ENCODE peak calls at places on chromosomes 7 and 10, in nine cellular contexts. N is psoas muscle, Z is neural progenitor cell, P is pancreas, R is A549, E is hepatocyte, J is gastrocnemius medialis, I is GM23338, V is adrenal gland. Q is an unnamed sample. For H3K4me1, the result is how much of the 10 kb centered on the place peaks cover.

GRCh38 chr7:1512781-1513656 is 8.8 kb upstream of the INTS1 start:
- DNase-seq in N (peak), Z (no peak), P (peak), R (peak), E (no peak), J (peak), I (no peak), V (peak), Q (no peak)

GRCh38 chr10:43389867-43390266 is 18.4 kb downstream of the FXYD4 start:
- DNase-seq in N (no peak), Z (no peak), P (no peak), R (no peak), E (no peak), J (peak), I (no peak), V (no peak), Q (no peak)

GRCh38 chr7:84372155-84372621 is 177.6 kb upstream of the SEMA3A start:
- DNase-seq in N (no peak), Z (peak), P (no peak), R (no peak), E (no peak), J (no peak), I (no peak), V (no peak), Q (no peak)

GRCh38 chr7:149724661-149725425 is 48.5 kb downstream of the ZNF467 start:
- DNase-seq in N (no peak), Z (no peak), P (no peak), R (no peak), E (no peak), J (no peak), I (no peak), V (no peak), Q (no peak)

GRCh38 chr10:3077940-3078630 is 10.7 kb downstream of the PFKP start:
- DNase-seq in N (no peak), Z (peak), P (no peak), R (no peak), E (no peak), J (no peak), I (peak), V (no peak), Q (no peak)

GRCh38 chr7:2613926-2614613 is 17.7 kb upstream of the TTYH3 start:
- DNase-seq in N (peak), Z (no peak), P (no peak), R (no peak), E (no peak), J (peak), I (no peak), V (peak), Q (peak)

GRCh38 chr10:124629410-124629809 is 114.8 kb downstream of the FAM53B start:
- DNase-seq in N (no peak), Z (no peak), P (no peak), R (no peak), E (no peak), J (no peak), I (no peak), V (no peak), Q (no peak)

GRCh38 chr7:114085313-114085591 is 166.4 kb upstream of the PPP1R3A start:
- DNase-seq in N (no peak), Z (no peak), P (no peak), R (no peak), E (no peak), J (no peak), I (peak), V (no peak), Q (no peak)

GRCh38 chr7:54987772-54988171 is 31.0 kb upstream of the EGFR start:
- DNase-seq in N (no peak), Z (no peak), P (no peak), R (peak), E (peak), J (no peak), I (no peak), V (no peak), Q (no peak)

GRCh38 chr10:117221156-117221711 is 19.7 kb upstream of the SLC18A2 start:
- DNase-seq in N (no peak), Z (peak), P (no peak), R (peak), E (peak), J (no peak), I (peak), V (no peak), Q (no peak)

GRCh38 chr7:88044069-88044468 is 110.0 kb downstream of the ADAM22 start:
- DNase-seq in N (no peak), Z (no peak), P (no peak), R (no peak), E (no peak), J (no peak), I (no peak), V (no peak), Q (no peak)

GRCh38 chr7:138449580-138449979 is 10.5 kb upstream of the TRIM24 start:
- DNase-seq in N (no peak), Z (peak), P (no peak), R (peak), E (no peak), J (no peak), I (peak), V (no peak), Q (no peak)

GRCh38 chr7:158061031-158061630 is 526.5 kb downstream of the PTPRN2 start:
- DNase-seq in N (no peak), Z (no peak), P (no peak), R (no peak), E (no peak), J (no peak), I (no peak), V (no peak), Q (no peak)

GRCh38 chr7:75533926-75534325 is 41.8 kb downstream of the SPDYE5 start:
- DNase-seq in N (no peak), Z (no peak), P (no peak), R (no peak), E (no peak), J (no peak), I (no peak), V (no peak), Q (no peak)

GRCh38 chr7:134991469-134992339 is 5.4 kb downstream of the AGBL3 start:
- DNase-seq in N (no peak), Z (no peak), P (peak), R (peak), E (peak), J (no peak), I (no peak), V (no peak), Q (no peak)

GRCh38 chr10:6052247-6053221 is 9.6 kb downstream of the IL2RA start:
- DNase-seq in N (no peak), Z (no peak), P (no peak), R (no peak), E (no peak), J (no peak), I (no peak), V (peak), Q (no peak)

GRCh38 chr10:122624546-122624945 is 64.0 kb downstream of the DMBT1 start:
- DNase-seq in N (no peak), Z (no peak), P (no peak), R (no peak), E (no peak), J (no peak), I (no peak), V (no peak), Q (no peak)

DNA sequence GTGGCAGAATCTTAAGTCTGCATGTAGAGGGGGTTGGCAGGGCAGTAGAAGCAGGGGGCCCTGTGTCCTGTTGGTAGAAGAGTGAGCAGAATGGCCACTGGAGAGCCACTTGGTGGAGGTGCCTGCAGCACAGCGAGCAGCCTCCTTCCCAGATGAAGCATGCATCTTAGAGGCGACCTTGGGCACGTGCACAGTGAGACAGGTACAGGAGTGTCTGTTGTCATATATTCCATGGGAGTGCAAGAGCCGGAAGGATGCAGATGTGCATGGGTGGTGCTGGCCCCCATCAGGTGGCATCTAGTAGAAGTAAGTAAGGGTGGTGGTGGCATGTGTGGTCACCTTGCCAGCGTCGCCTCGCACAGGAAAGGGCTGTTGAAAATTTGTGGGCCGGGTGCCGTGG is 53.9 kb downstream of the CUX1 start:
- DNase-seq in N (no peak), Z (no peak), P (no peak), R (no peak), E (no peak), J (no peak), I (no peak), V (no peak), Q (no peak)
- H3K4me1 ChIP-seq in N (half or more), Z (under half), P (under half), R (half or more), E (under half), J (half or more), I (half or more), V (under half), Q (under half)

GRCh38 chr7:142595816-142596516 is 153.3 kb upstream of the PRSS1 start:
- DNase-seq in N (no peak), Z (no peak), P (no peak), R (no peak), E (no peak), J (no peak), I (no peak), V (no peak), Q (no peak)
- H3K4me3 ChIP-seq in N (no peak), Z (no peak), P (no peak), R (no peak), E (no peak), J (no peak), I (no peak), V (no peak), Q (no peak)

DNA sequence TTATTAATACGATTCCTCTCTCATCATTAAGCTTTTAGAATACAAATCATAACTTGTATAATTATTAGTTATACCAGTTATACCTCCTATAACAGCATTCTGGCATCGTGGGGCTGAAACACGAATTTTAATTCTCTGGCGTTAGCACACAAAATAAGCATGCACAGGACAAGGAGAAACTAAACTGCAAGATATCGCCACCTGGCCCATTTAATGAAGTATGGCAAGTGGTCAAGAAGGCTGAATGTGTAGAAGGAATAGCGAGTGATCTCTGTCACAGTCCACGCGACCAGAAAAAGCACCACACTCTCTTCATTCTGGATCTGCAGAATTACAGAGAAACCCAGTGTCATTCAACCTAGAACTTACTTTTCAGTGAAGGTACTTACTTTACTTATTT is 18.1 kb downstream of the HACD1 start:
- DNase-seq in N (no peak), Z (peak), P (no peak), R (peak), E (peak), J (no peak), I (peak), V (no peak), Q (no peak)
- TF ChIP-seq CTCF in N (no peak), Z (peak), P (no peak), R (peak), E (peak), J (no peak), I (peak), V (no peak), Q (no peak)

GRCh38 chr7:77687747-77688144 is 8.5 kb upstream of the RSBN1L start:
- DNase-seq in N (no peak), Z (no peak), P (no peak), R (no peak), E (no peak), J (no peak), I (peak), V (no peak), Q (no peak)

GRCh38 chr7:77687100-77687746 is 9.0 kb upstream of the RSBN1L start:
- DNase-seq in N (no peak), Z (no peak), P (no peak), R (no peak), E (no peak), J (no peak), I (no peak), V (no peak), Q (no peak)

GRCh38 chr7:77693830-77694583 is 2.3 kb upstream of the RSBN1L start:
- DNase-seq in N (no peak), Z (no peak), P (no peak), R (no peak), E (no peak), J (no peak), I (no peak), V (no peak), Q (no peak)

GRCh38 chr7:77691892-77692491 is 4.3 kb upstream of the RSBN1L start:
- DNase-seq in N (no peak), Z (no peak), P (peak), R (no peak), E (peak), J (no peak), I (no peak), V (no peak), Q (no peak)

DNA sequence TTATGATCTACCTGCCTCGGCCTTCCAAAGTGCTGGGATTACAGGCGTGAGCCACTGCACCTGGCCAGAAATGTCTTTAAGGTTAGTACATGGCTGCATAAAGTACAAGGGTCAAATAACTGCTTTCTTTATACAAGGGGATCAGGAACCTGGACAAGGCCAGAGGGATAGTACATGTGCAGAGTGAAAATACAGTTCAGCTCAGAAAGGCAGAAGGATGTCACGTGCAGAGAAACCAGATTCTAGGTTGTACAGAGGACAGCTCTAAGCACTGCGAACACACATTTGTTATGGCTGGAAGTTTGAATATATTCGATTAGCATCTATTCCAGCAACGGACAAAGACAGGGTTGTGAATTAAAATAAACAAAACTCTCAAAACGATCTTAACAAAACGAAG is 6.0 kb upstream of the RSBN1L start:
- DNase-seq in N (no peak), Z (no peak), P (no peak), R (no peak), E (no peak), J (no peak), I (no peak), V (no peak), Q (no peak)
- H3K4me1 ChIP-seq in N (under half), Z (under half), P (under half), R (under half), E (under half), J (under half), I (under half), V (under half), Q (under half)

DNA sequence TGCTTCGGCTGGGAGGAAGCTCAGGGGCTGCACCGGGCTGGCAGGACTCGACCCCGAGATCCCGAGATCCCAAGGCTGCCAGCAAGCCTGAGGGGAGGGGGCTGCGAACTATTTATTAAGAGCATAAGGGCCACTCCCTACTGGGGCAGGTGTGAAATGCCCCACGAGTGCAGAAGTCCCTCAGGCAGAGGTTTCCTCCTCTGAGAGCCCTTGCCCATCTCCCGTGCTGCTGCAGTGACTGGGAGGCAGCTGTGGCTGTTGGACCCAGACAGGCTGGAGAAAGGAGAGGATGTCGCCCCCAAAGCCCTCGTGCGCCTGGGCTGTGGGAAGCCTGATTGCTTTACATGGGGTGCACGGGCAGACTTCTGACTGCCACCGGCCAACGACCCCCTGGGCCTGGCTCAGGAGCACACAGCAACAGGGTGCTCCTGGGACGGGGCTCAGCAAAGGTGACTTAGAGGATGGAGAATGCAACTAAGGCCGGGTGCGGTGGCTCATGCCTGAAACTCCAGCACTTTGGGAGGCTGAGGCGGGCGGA is 39.8 kb downstream of the RGS10 start:
- DNase-seq in N (no peak), Z (no peak), P (no peak), R (no peak), E (no peak), J (no peak), I (no peak), V (no peak), Q (no peak)
- H3K4me3 ChIP-seq in N (no peak), Z (no peak), P (no peak), R (no peak), E (no peak), J (no peak), I (no peak), V (no peak), Q (no peak)

GRCh38 chr7:95045236-95045923 is 138.0 kb downstream of the PPP1R9A start:
- DNase-seq in N (no peak), Z (peak), P (no peak), R (peak), E (no peak), J (no peak), I (peak), V (no peak), Q (no peak)
- TF ChIP-seq CTCF in N (peak), Z (peak), P (no peak), R (peak), E (peak), J (no peak), I (peak), V (no peak), Q (no peak)